ENCODE peak calls at places on chromosome 14, in five cellular contexts. B, D, X, F and L are unnamed samples.

GRCh38 chr14:64504897-64505771 is 564 bp downstream of the ZBTB1 start:
- DNase-seq in B (peak), D (peak), X (peak), F (peak), L (peak)

GRCh38 chr14:92039073-92039719 is 663 bp downstream of the TRIP11 start:
- DNase-seq in B (peak), D (peak), X (peak), F (peak), L (no peak)

GRCh38 chr14:103830511-103831270 is 16.7 kb downstream of the PPP1R13B start:
- DNase-seq in B (no peak), D (no peak), X (no peak), F (no peak), L (no peak)

GRCh38 chr14:106556665-106557289 is 1030.4 kb downstream of the TMEM121 start:
- DNase-seq in B (no peak), D (no peak), X (peak), F (no peak), L (no peak)

GRCh38 chr14:81211844-81212243 is 8.9 kb downstream of the GTF2A1 start:
- DNase-seq in B (peak), D (no peak), X (peak), F (peak), L (no peak)

GRCh38 chr14:81105378-81105777 is 115.4 kb downstream of the GTF2A1 start:
- DNase-seq in B (no peak), D (no peak), X (no peak), F (no peak), L (no peak)

GRCh38 chr14:102486513-102487203 is 22.9 kb downstream of the ANKRD9 start:
- DNase-seq in B (no peak), D (no peak), X (no peak), F (no peak), L (no peak)

GRCh38 chr14:79534703-79535353 is 676.5 kb downstream of the DIO2 start:
- DNase-seq in B (no peak), D (no peak), X (no peak), F (no peak), L (no peak)

GRCh38 chr14:94132285-94132887 is 3.0 kb upstream of the IFI27L2 start:
- DNase-seq in B (peak), D (no peak), X (peak), F (peak), L (peak)

GRCh38 chr14:69356903-69357543 is 41.1 kb downstream of the ERH start:
- DNase-seq in B (no peak), D (peak), X (no peak), F (no peak), L (no peak)

GRCh38 chr14:64447890-64448667 is 17.2 kb upstream of the AKAP5 start:
- DNase-seq in B (no peak), D (no peak), X (no peak), F (peak), L (no peak)

GRCh38 chr14:74562515-74563232 is 49.4 kb downstream of the LTBP2 start:
- DNase-seq in B (no peak), D (no peak), X (no peak), F (no peak), L (no peak)

GRCh38 chr14:99519931-99520421 is 38.8 kb downstream of the CCNK start:
- DNase-seq in B (no peak), D (no peak), X (no peak), F (no peak), L (no peak)